ENCODE peak calls at places on chromosomes 1 and 21, in six cellular contexts. One of them, this sample, is unnamed. For H3K27me3, the result is how much of the 10 kb centered on the place peaks cover.

GRCh38 chr1:92411511-92411910 is 75.2 kb downstream of the GFI1 start:
- DNase-seq in CD8-positive, alpha-beta T cell: no peak
- DNase-seq in HCT116: no peak
- DNase-seq in heart left ventricle: no peak
- DNase-seq in GM23248: peak
- DNase-seq in right cardiac atrium: no peak
- DNase-seq in this sample: peak

GRCh38 chr1:40712997-40713396 is 21.5 kb downstream of the NFYC start:
- DNase-seq in CD8-positive, alpha-beta T cell: peak
- DNase-seq in HCT116: no peak
- DNase-seq in heart left ventricle: no peak
- DNase-seq in GM23248: no peak
- DNase-seq in right cardiac atrium: no peak
- DNase-seq in this sample: no peak

GRCh38 chr1:170247751-170248521 is 102.2 kb downstream of the NTMT2 start:
- DNase-seq in CD8-positive, alpha-beta T cell: no peak
- DNase-seq in HCT116: no peak
- DNase-seq in heart left ventricle: no peak
- DNase-seq in GM23248: peak
- DNase-seq in right cardiac atrium: no peak
- DNase-seq in this sample: peak

GRCh38 chr1:212600071-212600915 is 8.3 kb upstream of the ATF3 start:
- DNase-seq in CD8-positive, alpha-beta T cell: no peak
- DNase-seq in HCT116: no peak
- DNase-seq in heart left ventricle: no peak
- DNase-seq in GM23248: no peak
- DNase-seq in right cardiac atrium: no peak
- DNase-seq in this sample: no peak

GRCh38 chr1:93681549-93682412 is at the start of gene BCAR3:
- DNase-seq in CD8-positive, alpha-beta T cell: no peak
- DNase-seq in HCT116: no peak
- DNase-seq in heart left ventricle: peak
- DNase-seq in GM23248: peak
- DNase-seq in right cardiac atrium: peak
- DNase-seq in this sample: peak

GRCh38 chr1:28537457-28538199 is 15.3 kb upstream of the TRNAU1AP start:
- DNase-seq in CD8-positive, alpha-beta T cell: no peak
- DNase-seq in HCT116: no peak
- DNase-seq in heart left ventricle: no peak
- DNase-seq in GM23248: no peak
- DNase-seq in right cardiac atrium: no peak
- DNase-seq in this sample: no peak

GRCh38 chr1:74964508-74964907 is 169.7 kb upstream of the LHX8 start:
- DNase-seq in CD8-positive, alpha-beta T cell: no peak
- DNase-seq in HCT116: no peak
- DNase-seq in heart left ventricle: no peak
- DNase-seq in GM23248: peak
- DNase-seq in right cardiac atrium: no peak
- DNase-seq in this sample: no peak

GRCh38 chr1:70353641-70354331 is 736 bp downstream of the ANKRD13C start:
- DNase-seq in CD8-positive, alpha-beta T cell: peak
- DNase-seq in HCT116: no peak
- DNase-seq in heart left ventricle: no peak
- DNase-seq in GM23248: peak
- DNase-seq in right cardiac atrium: no peak
- DNase-seq in this sample: peak

GRCh38 chr1:32200226-32201010 is at the start of gene CCDC28B:
- DNase-seq in CD8-positive, alpha-beta T cell: peak
- DNase-seq in HCT116: no peak
- DNase-seq in heart left ventricle: peak
- DNase-seq in GM23248: peak
- DNase-seq in right cardiac atrium: peak
- DNase-seq in this sample: peak

GRCh38 chr1:54095543-54096286 is 42.3 kb downstream of the TCEANC2 start:
- DNase-seq in CD8-positive, alpha-beta T cell: no peak
- DNase-seq in HCT116: no peak
- DNase-seq in heart left ventricle: no peak
- DNase-seq in GM23248: no peak
- DNase-seq in right cardiac atrium: no peak
- DNase-seq in this sample: no peak

GRCh38 chr1:224519874-224520273 is 85.3 kb upstream of the WDR26 start:
- DNase-seq in CD8-positive, alpha-beta T cell: no peak
- DNase-seq in HCT116: no peak
- DNase-seq in heart left ventricle: no peak
- DNase-seq in GM23248: peak
- DNase-seq in right cardiac atrium: no peak
- DNase-seq in this sample: no peak

GRCh38 chr1:218755128-218755527 is 410.0 kb downstream of the TGFB2 start:
- DNase-seq in CD8-positive, alpha-beta T cell: no peak
- DNase-seq in HCT116: no peak
- DNase-seq in heart left ventricle: no peak
- DNase-seq in GM23248: no peak
- DNase-seq in right cardiac atrium: no peak
- DNase-seq in this sample: no peak

GRCh38 chr1:10928654-10929053 is 83.8 kb upstream of the TARDBP start:
- DNase-seq in CD8-positive, alpha-beta T cell: no peak
- DNase-seq in HCT116: no peak
- DNase-seq in heart left ventricle: no peak
- DNase-seq in GM23248: no peak
- DNase-seq in right cardiac atrium: no peak
- DNase-seq in this sample: no peak

GRCh38 chr1:116092752-116093489 is 18.3 kb upstream of the MAB21L3 start:
- DNase-seq in CD8-positive, alpha-beta T cell: no peak
- DNase-seq in HCT116: no peak
- DNase-seq in heart left ventricle: no peak
- DNase-seq in GM23248: no peak
- DNase-seq in right cardiac atrium: no peak
- DNase-seq in this sample: no peak

GRCh38 chr1:40313329-40313957 is 3.6 kb downstream of the COL9A2 start:
- DNase-seq in CD8-positive, alpha-beta T cell: no peak
- DNase-seq in HCT116: no peak
- DNase-seq in heart left ventricle: no peak
- DNase-seq in GM23248: peak
- DNase-seq in right cardiac atrium: no peak
- DNase-seq in this sample: no peak

GRCh38 chr1:69400128-69400527 is 167.6 kb upstream of the LRRC7 start:
- DNase-seq in CD8-positive, alpha-beta T cell: no peak
- DNase-seq in HCT116: no peak
- DNase-seq in heart left ventricle: no peak
- DNase-seq in GM23248: no peak
- DNase-seq in right cardiac atrium: no peak
- DNase-seq in this sample: no peak

GRCh38 chr1:197618065-197618464 is 157.2 kb downstream of the DENND1B start:
- DNase-seq in CD8-positive, alpha-beta T cell: no peak
- DNase-seq in HCT116: no peak
- DNase-seq in heart left ventricle: no peak
- DNase-seq in GM23248: peak
- DNase-seq in right cardiac atrium: no peak
- DNase-seq in this sample: peak

GRCh38 chr1:22053018-22053860 is 730 bp downstream of the CDC42 start:
- DNase-seq in CD8-positive, alpha-beta T cell: peak
- DNase-seq in HCT116: no peak
- DNase-seq in heart left ventricle: peak
- DNase-seq in GM23248: peak
- DNase-seq in right cardiac atrium: peak
- DNase-seq in this sample: peak

GRCh38 chr1:64956733-64957441 is 9.5 kb downstream of the JAK1 start:
- DNase-seq in CD8-positive, alpha-beta T cell: no peak
- DNase-seq in HCT116: no peak
- DNase-seq in heart left ventricle: no peak
- DNase-seq in GM23248: no peak
- DNase-seq in right cardiac atrium: no peak
- DNase-seq in this sample: no peak

GRCh38 chr1:88080875-88081274 is 603.2 kb upstream of the PKN2 start:
- DNase-seq in CD8-positive, alpha-beta T cell: no peak
- DNase-seq in HCT116: no peak
- DNase-seq in heart left ventricle: no peak
- DNase-seq in GM23248: no peak
- DNase-seq in right cardiac atrium: no peak
- DNase-seq in this sample: no peak

GRCh38 chr1:87451229-87451900 is 122.7 kb downstream of the LMO4 start:
- DNase-seq in CD8-positive, alpha-beta T cell: no peak
- DNase-seq in HCT116: no peak
- DNase-seq in heart left ventricle: no peak
- DNase-seq in GM23248: peak
- DNase-seq in right cardiac atrium: no peak
- DNase-seq in this sample: peak

GRCh38 chr1:223226271-223226670 is 83.2 kb upstream of the TLR5 start:
- DNase-seq in CD8-positive, alpha-beta T cell: no peak
- DNase-seq in HCT116: no peak
- DNase-seq in heart left ventricle: no peak
- DNase-seq in GM23248: no peak
- DNase-seq in right cardiac atrium: no peak
- DNase-seq in this sample: no peak

GRCh38 chr1:37691497-37692077 is 729 bp upstream of the CDCA8 start:
- DNase-seq in CD8-positive, alpha-beta T cell: no peak
- DNase-seq in HCT116: peak
- DNase-seq in heart left ventricle: peak
- DNase-seq in GM23248: peak
- DNase-seq in right cardiac atrium: peak
- DNase-seq in this sample: peak

DNA sequence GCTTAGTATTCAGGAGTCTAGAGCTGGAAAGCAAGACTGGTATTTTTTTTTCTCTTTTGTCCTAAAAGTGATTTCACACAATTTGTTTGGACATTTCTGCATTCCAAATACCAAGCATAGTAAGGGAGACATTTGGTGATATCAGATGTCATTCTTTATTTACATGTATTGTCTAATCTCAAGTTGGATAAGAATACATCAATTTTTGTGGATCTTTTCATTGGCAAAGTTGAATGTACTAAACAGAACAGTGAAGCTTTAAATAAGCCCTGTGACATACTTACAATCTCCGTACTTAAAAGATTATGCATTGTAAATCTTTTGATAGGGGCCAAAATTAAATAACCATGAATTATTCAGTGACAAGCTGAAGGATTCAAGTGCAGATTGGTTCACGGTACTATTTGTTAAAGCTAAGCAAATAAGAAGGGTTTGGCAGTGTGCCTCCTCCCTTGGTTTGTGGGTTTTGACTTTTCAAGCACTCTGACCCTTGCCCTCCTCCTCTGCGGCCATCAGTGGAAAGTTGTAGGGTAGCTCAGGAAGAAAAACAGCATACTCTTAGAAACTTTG is 663.7 kb downstream of the ADGRL2 start:
- DNase-seq in CD8-positive, alpha-beta T cell: no peak
- DNase-seq in HCT116: no peak
- DNase-seq in heart left ventricle: peak
- DNase-seq in GM23248: no peak
- DNase-seq in right cardiac atrium: no peak
- DNase-seq in this sample: peak
- H3K27me3 ChIP-seq in CD8-positive, alpha-beta T cell: under half
- H3K27me3 ChIP-seq in HCT116: under half
- H3K27me3 ChIP-seq in heart left ventricle: under half
- H3K27me3 ChIP-seq in GM23248: under half
- H3K27me3 ChIP-seq in right cardiac atrium: under half
- H3K27me3 ChIP-seq in this sample: under half

DNA sequence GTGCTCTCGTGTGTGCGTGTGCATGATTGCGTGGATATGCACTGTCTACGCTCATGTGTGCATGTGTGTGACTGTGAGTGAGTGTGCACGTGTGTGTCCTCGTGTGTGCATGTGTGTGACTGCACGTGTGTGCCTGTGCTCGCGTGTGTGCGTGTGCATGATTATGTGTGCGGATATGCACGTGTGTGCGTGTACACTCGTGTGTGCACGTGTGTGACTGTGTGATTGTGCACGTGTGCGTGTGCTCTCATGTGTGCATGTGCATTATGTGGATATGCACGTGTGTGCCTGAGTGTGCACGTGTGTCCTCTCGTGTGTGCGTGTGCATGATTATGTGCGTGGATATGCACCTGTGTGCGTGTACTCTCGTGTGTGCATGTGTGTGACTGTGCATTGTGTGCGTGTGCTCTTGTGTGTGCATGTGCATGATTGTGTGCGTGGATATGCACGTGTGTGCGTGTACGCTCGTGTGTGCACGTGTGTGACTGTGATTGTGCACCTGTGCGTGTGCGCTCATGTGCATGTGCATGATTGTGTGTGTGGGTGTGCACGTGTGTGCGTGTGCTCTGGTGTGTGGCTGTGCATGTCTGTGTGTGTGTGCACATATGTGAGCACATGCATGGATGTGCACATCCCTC is 2.2 kb downstream of the MMEL1 start:
- DNase-seq in CD8-positive, alpha-beta T cell: no peak
- DNase-seq in HCT116: no peak
- DNase-seq in heart left ventricle: no peak
- DNase-seq in GM23248: no peak
- DNase-seq in right cardiac atrium: no peak
- DNase-seq in this sample: no peak
- H3K27me3 ChIP-seq in CD8-positive, alpha-beta T cell: under half
- H3K27me3 ChIP-seq in HCT116: under half
- H3K27me3 ChIP-seq in heart left ventricle: half or more
- H3K27me3 ChIP-seq in GM23248: under half
- H3K27me3 ChIP-seq in right cardiac atrium: under half
- H3K27me3 ChIP-seq in this sample: under half

GRCh38 chr1:112021263-112021662 is 31.8 kb upstream of the KCND3 start:
- DNase-seq in CD8-positive, alpha-beta T cell: no peak
- DNase-seq in HCT116: no peak
- DNase-seq in heart left ventricle: no peak
- DNase-seq in GM23248: no peak
- DNase-seq in right cardiac atrium: no peak
- DNase-seq in this sample: no peak
- H3K27me3 ChIP-seq in CD8-positive, alpha-beta T cell: under half
- H3K27me3 ChIP-seq in HCT116: half or more
- H3K27me3 ChIP-seq in heart left ventricle: under half
- H3K27me3 ChIP-seq in GM23248: under half
- H3K27me3 ChIP-seq in right cardiac atrium: under half
- H3K27me3 ChIP-seq in this sample: under half

GRCh38 chr21:31875424-31876097 is 2.7 kb downstream of the HUNK start:
- DNase-seq in CD8-positive, alpha-beta T cell: no peak
- DNase-seq in HCT116: no peak
- DNase-seq in heart left ventricle: no peak
- DNase-seq in GM23248: peak
- DNase-seq in right cardiac atrium: no peak
- DNase-seq in this sample: no peak
- H3K27me3 ChIP-seq in CD8-positive, alpha-beta T cell: under half
- H3K27me3 ChIP-seq in HCT116: under half
- H3K27me3 ChIP-seq in heart left ventricle: under half
- H3K27me3 ChIP-seq in GM23248: under half
- H3K27me3 ChIP-seq in right cardiac atrium: under half
- H3K27me3 ChIP-seq in this sample: under half

GRCh38 chr1:243322326-243322725 is 66.5 kb downstream of the SDCCAG8 start:
- DNase-seq in CD8-positive, alpha-beta T cell: no peak
- DNase-seq in HCT116: no peak
- DNase-seq in heart left ventricle: no peak
- DNase-seq in GM23248: no peak
- DNase-seq in right cardiac atrium: no peak
- DNase-seq in this sample: no peak

GRCh38 chr1:243320224-243320623 is 64.4 kb downstream of the SDCCAG8 start:
- DNase-seq in CD8-positive, alpha-beta T cell: no peak
- DNase-seq in HCT116: no peak
- DNase-seq in heart left ventricle: no peak
- DNase-seq in GM23248: no peak
- DNase-seq in right cardiac atrium: no peak
- DNase-seq in this sample: no peak

GRCh38 chr1:243323481-243323880 is 67.6 kb downstream of the SDCCAG8 start:
- DNase-seq in CD8-positive, alpha-beta T cell: no peak
- DNase-seq in HCT116: no peak
- DNase-seq in heart left ventricle: no peak
- DNase-seq in GM23248: no peak
- DNase-seq in right cardiac atrium: no peak
- DNase-seq in this sample: no peak

GRCh38 chr1:243325305-243325890 is 69.6 kb downstream of the SDCCAG8 start:
- DNase-seq in CD8-positive, alpha-beta T cell: no peak
- DNase-seq in HCT116: peak
- DNase-seq in heart left ventricle: no peak
- DNase-seq in GM23248: peak
- DNase-seq in right cardiac atrium: no peak
- DNase-seq in this sample: peak
- H3K27me3 ChIP-seq in CD8-positive, alpha-beta T cell: under half
- H3K27me3 ChIP-seq in HCT116: under half
- H3K27me3 ChIP-seq in heart left ventricle: under half
- H3K27me3 ChIP-seq in GM23248: under half
- H3K27me3 ChIP-seq in right cardiac atrium: under half
- H3K27me3 ChIP-seq in this sample: under half

This sample was measured in astrocyte.